ENCODE peak calls at places on chromosomes 11 and 22, in seven cellular contexts. B is AG04450; M is NCI-H1105 treated with DMSO at 0.1 percent for 48 hours; F is foreskin melanocyte; Q is ACHN; N is stimulated activated naive CD8-positive, alpha-beta T cell treated with anti-CD3 and anti-CD28 coated beads, Interleukin-15, Interleukin-2, amounts not matched to agents 100 U/mL and 50 U/mL, for 24 hours; Z is activated CD4-positive, alpha-beta T cell treated with anti-CD3 and anti-CD28 coated beads for 4 hours. D is an unnamed sample.

GRCh38 chr11:16341853-16342252 is 14.5 kb downstream of the SOX6 start:
- DNase-seq in B (no peak), M (no peak), F (no peak), Q (no peak), N (no peak), Z (no peak), D (no peak)

GRCh38 chr11:43399983-43400630 is 41.4 kb downstream of the TTC17 start:
- DNase-seq in B (no peak), M (no peak), F (no peak), Q (no peak), N (peak), Z (no peak), D (peak)

GRCh38 chr22:27933186-27933983 is 14.3 kb upstream of the PITPNB start:
- DNase-seq in B (no peak), M (no peak), F (no peak), Q (no peak), N (no peak), Z (no peak), D (no peak)

GRCh38 chr11:117230286-117230961 is 1.4 kb downstream of the PCSK7 start:
- DNase-seq in B (no peak), M (no peak), F (no peak), Q (no peak), N (peak), Z (peak), D (no peak)

GRCh38 chr22:38454361-38455062 is 487 bp downstream of the KCNJ4 start:
- DNase-seq in B (no peak), M (no peak), F (no peak), Q (no peak), N (peak), Z (no peak), D (no peak)

GRCh38 chr11:97702948-97703347 is 1313.1 kb downstream of the JRKL start:
- DNase-seq in B (no peak), M (no peak), F (no peak), Q (no peak), N (no peak), Z (no peak), D (no peak)

GRCh38 chr22:20001082-20001638 is 15.5 kb downstream of the ARVCF start:
- DNase-seq in B (no peak), M (no peak), F (no peak), Q (no peak), N (no peak), Z (no peak), D (peak)

GRCh38 chr11:115654792-115655191 is 150.6 kb upstream of the CADM1 start:
- DNase-seq in B (no peak), M (no peak), F (no peak), Q (no peak), N (no peak), Z (no peak), D (no peak)

GRCh38 chr11:76793391-76793811 is 10.2 kb downstream of the TSKU start:
- DNase-seq in B (no peak), M (no peak), F (no peak), Q (no peak), N (no peak), Z (no peak), D (no peak)

GRCh38 chr11:7516488-7516887 is 2.7 kb downstream of the PPFIBP2 start:
- DNase-seq in B (no peak), M (no peak), F (no peak), Q (no peak), N (no peak), Z (no peak), D (no peak)

GRCh38 chr11:29051935-29052334 is 943.7 kb downstream of the METTL15 start:
- DNase-seq in B (no peak), M (no peak), F (no peak), Q (no peak), N (no peak), Z (no peak), D (no peak)

GRCh38 chr11:103601230-103601846 is 435.1 kb upstream of the DDI1 start:
- DNase-seq in B (peak), M (peak), F (peak), Q (peak), N (peak), Z (no peak), D (peak)

GRCh38 chr22:19984851-19985811 is 31.5 kb downstream of the ARVCF start:
- DNase-seq in B (no peak), M (no peak), F (no peak), Q (no peak), N (no peak), Z (no peak), D (no peak)

GRCh38 chr11:105244157-105244820 is 104.7 kb upstream of the CARD18 start:
- DNase-seq in B (peak), M (no peak), F (peak), Q (peak), N (no peak), Z (no peak), D (peak)

GRCh38 chr11:82895437-82896091 is 4.7 kb downstream of the PRCP start:
- DNase-seq in B (no peak), M (no peak), F (no peak), Q (no peak), N (no peak), Z (no peak), D (no peak)

GRCh38 chr22:44575344-44576268 is 77.6 kb upstream of the RTL6 start:
- DNase-seq in B (no peak), M (no peak), F (no peak), Q (no peak), N (no peak), Z (no peak), D (no peak)

GRCh38 chr11:443542-444199 is 1.9 kb upstream of the ANO9 start:
- DNase-seq in B (no peak), M (no peak), F (peak), Q (no peak), N (no peak), Z (no peak), D (peak)

GRCh38 chr11:44752262-44752661 is 25.5 kb downstream of the TSPAN18 start:
- DNase-seq in B (no peak), M (no peak), F (no peak), Q (no peak), N (no peak), Z (no peak), D (no peak)

GRCh38 chr22:31148516-31148915 is 8.2 kb upstream of the PLA2G3 start:
- DNase-seq in B (no peak), M (no peak), F (no peak), Q (no peak), N (no peak), Z (no peak), D (no peak)

GRCh38 chr11:5605849-5606248 is 9.4 kb downstream of the TRIM6 start:
- DNase-seq in B (peak), M (peak), F (no peak), Q (peak), N (no peak), Z (no peak), D (peak)

D was measured in mesenchymal stem cell.